ENCODE peak calls at places on chromosomes 13 and 19, in ten cellular contexts. A is transverse colon, S is breast epithelium, C is upper lobe of left lung, M is GM23338, E is Panc1, Q is spleen, V is esophagus muscularis mucosa, W is SK-N-SH, F is GM12891. I is an unnamed sample.

GRCh38 chr13:44972956-44973581 is 16.2 kb downstream of the NUFIP1 start:
- DNase-seq in S (no peak), A (no peak), C (no peak), F (no peak), V (no peak), M (peak), E (no peak), W (peak), Q (no peak), I (no peak)

GRCh38 chr19:7161292-7161691 is 91.8 kb downstream of the ZNF557 start:
- DNase-seq in Q (no peak), F (no peak), V (no peak), S (no peak), A (no peak), C (no peak), W (no peak), E (no peak), M (no peak), I (no peak)

GRCh38 chr13:109426690-109426990 is 359.7 kb downstream of the IRS2 start:
- DNase-seq in M (no peak), F (no peak), V (no peak), Q (no peak), S (no peak), C (no peak), E (no peak), A (no peak), W (no peak), I (no peak)

GRCh38 chr13:31043891-31044657 is 111.6 kb downstream of the TEX26 start:
- DNase-seq in F (peak), W (peak), V (peak), Q (peak), M (peak), S (peak), C (peak), A (peak), E (peak), I (no peak)

GRCh38 chr19:19584356-19584755 is 34.1 kb downstream of the PBX4 start:
- DNase-seq in M (no peak), E (no peak), C (no peak), Q (no peak), W (no peak), F (no peak), S (no peak), A (no peak), V (no peak), I (no peak)

GRCh38 chr19:42469311-42470239 is 26.8 kb upstream of the CXCL17 start:
- DNase-seq in Q (no peak), W (no peak), M (no peak), V (no peak), S (no peak), E (no peak), C (no peak), F (no peak), A (no peak), I (no peak)

GRCh38 chr13:32887617-32888016 is 128.6 kb upstream of the KL start:
- DNase-seq in F (no peak), C (no peak), Q (no peak), A (no peak), E (no peak), S (no peak), V (peak), W (no peak), M (no peak), I (no peak)

GRCh38 chr13:60155978-60156377 is 7.8 kb downstream of the DIAPH3 start:
- DNase-seq in W (no peak), F (no peak), E (no peak), A (no peak), S (no peak), V (no peak), Q (no peak), C (no peak), M (peak), I (no peak)

GRCh38 chr13:95644611-95645052 is at the start of gene DZIP1:
- DNase-seq in V (no peak), Q (peak), W (peak), A (peak), E (peak), S (no peak), C (no peak), M (peak), F (peak), I (no peak)

GRCh38 chr13:39970177-39970846 is 314.9 kb downstream of the COG6 start:
- DNase-seq in C (no peak), A (no peak), W (no peak), E (no peak), Q (no peak), V (no peak), S (no peak), F (no peak), M (no peak), I (no peak)

GRCh38 chr13:46472384-46472783 is 80.6 kb upstream of the LRCH1 start:
- DNase-seq in V (no peak), E (no peak), F (no peak), A (no peak), S (no peak), C (no peak), W (no peak), M (no peak), Q (no peak), I (no peak)

GRCh38 chr13:70960841-70961443 is 852.7 kb upstream of the KLHL1 start:
- DNase-seq in Q (no peak), E (no peak), A (no peak), V (no peak), M (peak), S (no peak), F (no peak), W (peak), C (no peak), I (peak)

GRCh38 chr13:102903659-102904407 is 58.0 kb downstream of the ERCC5 start:
- DNase-seq in C (no peak), S (no peak), V (no peak), A (no peak), E (no peak), Q (no peak), W (peak), F (no peak), M (peak), I (no peak)

GRCh38 chr19:17103177-17103576 is 27.6 kb downstream of the MYO9B start:
- DNase-seq in V (no peak), W (peak), E (no peak), C (no peak), Q (no peak), A (peak), S (no peak), F (no peak), M (peak), I (no peak)

GRCh38 chr19:4722671-4723464 is 774 bp downstream of the DPP9 start:
- DNase-seq in A (no peak), V (no peak), W (no peak), F (peak), S (no peak), Q (no peak), M (no peak), C (no peak), E (no peak), I (no peak)
- TF ChIP-seq POLR2AphosphoS5 in A (no peak), V (no peak), W (no peak), F (no peak), S (no peak), Q (peak), M (no peak), C (no peak), E (no peak), I (no peak)

GRCh38 chr19:43575156-43575950 is at the start of the genes PINLYP and XRCC1:
- DNase-seq in S (peak), C (peak), V (peak), Q (peak), W (peak), E (peak), A (peak), M (peak), F (peak), I (peak)

GRCh38 chr19:43574424-43575155 is 737 bp downstream of the XRCC1 start:
- DNase-seq in E (no peak), F (no peak), Q (no peak), A (no peak), V (no peak), C (no peak), W (no peak), M (no peak), S (no peak), I (no peak)

GRCh38 chr19:43572172-43572588 is 3.1 kb downstream of the XRCC1 start:
- DNase-seq in A (no peak), V (no peak), S (no peak), F (no peak), Q (no peak), E (no peak), W (no peak), C (no peak), M (no peak), I (no peak)

GRCh38 chr19:43564800-43565199 is 10.5 kb downstream of the XRCC1 start:
- DNase-seq in M (no peak), W (no peak), S (no peak), E (no peak), V (no peak), A (no peak), F (no peak), C (no peak), Q (no peak), I (no peak)

DNA sequence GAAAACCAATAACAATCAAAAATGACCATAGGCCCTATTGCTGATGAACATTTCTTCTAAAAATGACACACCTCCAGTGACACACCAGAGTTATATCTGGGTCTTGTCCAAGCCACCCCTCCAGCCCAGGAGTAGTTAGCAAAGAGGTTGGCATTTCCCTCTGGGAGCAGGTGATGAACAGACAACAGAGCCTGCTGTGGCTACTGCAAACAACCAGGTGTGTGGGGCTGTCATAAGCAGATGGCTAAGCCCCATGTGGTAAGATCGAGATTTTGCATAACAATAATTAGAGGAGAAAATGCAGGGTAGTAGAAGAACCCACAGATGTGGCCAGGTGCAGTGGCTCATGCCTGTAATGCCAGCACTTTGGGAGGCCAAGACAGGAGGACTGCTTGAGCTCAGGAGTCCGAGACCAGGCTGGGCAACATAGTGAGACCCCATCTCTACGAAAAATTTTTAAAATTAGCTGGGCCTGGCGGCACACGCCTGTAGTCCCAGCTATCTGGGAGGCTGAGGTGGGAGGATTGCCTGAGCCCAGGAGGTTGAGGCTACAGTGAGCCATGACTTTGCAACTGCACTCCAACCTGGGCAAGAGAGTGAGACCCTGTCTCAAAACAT is 5.0 kb downstream of the XRCC1 start:
- DNase-seq in S (no peak), A (no peak), F (no peak), W (no peak), E (no peak), M (peak), Q (no peak), C (no peak), V (no peak), I (no peak)
- TF ChIP-seq POLR2AphosphoS5 in S (no peak), A (no peak), F (no peak), W (no peak), E (no peak), M (no peak), Q (no peak), C (no peak), V (no peak), I (no peak)

DNA sequence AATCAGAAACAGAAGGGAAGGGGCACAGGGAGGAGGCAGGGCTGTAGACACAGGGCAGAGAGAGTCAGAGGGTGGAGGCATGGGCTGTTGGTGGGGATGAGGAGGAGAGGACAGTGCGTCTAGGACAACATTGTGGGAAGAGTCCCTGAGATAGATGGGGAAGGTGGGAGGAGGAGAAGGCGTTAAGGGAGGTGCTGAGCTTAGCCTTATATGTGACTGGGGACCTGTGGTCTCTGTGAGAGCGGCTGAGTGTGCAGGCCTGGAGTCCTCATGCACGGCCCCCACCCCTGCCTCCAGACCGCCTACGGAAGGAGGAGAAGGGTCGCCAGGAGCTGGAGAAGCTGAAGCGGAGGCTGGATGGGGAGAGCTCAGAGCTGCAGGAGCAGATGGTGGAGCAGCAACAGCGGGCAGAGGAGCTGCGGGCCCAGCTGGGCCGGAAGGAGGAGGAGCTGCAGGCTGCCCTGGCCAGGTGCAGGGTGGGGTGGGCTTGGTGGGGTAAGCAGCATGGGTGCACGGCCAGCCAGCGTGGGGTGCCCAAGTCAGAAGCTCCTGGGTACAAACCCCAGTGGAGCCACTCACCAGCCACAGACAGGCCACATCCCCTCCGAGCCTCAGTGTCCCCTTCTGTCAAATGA is 56.8 kb downstream of the KCNC3 start:
- DNase-seq in W (no peak), F (no peak), M (no peak), A (no peak), S (no peak), V (no peak), Q (no peak), E (no peak), C (no peak), I (no peak)
- TF ChIP-seq POLR2AphosphoS5 in W (no peak), F (no peak), M (no peak), A (no peak), S (no peak), V (no peak), Q (no peak), E (no peak), C (no peak), I (no peak)

GRCh38 chr19:57946316-57946715 is 1.2 kb downstream of the ZNF256 start:
- DNase-seq in Q (no peak), A (no peak), M (no peak), E (no peak), F (no peak), S (no peak), W (no peak), V (no peak), C (no peak), I (no peak)

GRCh38 chr19:57947088-57947418 is 453 bp downstream of the ZNF256 start:
- DNase-seq in V (no peak), S (no peak), C (no peak), A (no peak), F (no peak), E (no peak), M (no peak), W (no peak), Q (no peak), I (no peak)

GRCh38 chr19:57949702-57950101 is 2.2 kb upstream of the ZNF256 start:
- DNase-seq in A (no peak), E (no peak), M (no peak), V (no peak), W (no peak), C (no peak), S (no peak), F (no peak), Q (no peak), I (no peak)

GRCh38 chr19:57949296-57949695 is 1.8 kb upstream of the ZNF256 start:
- DNase-seq in C (no peak), S (no peak), A (no peak), V (no peak), F (no peak), E (no peak), W (no peak), M (no peak), Q (no peak), I (no peak)

DNA sequence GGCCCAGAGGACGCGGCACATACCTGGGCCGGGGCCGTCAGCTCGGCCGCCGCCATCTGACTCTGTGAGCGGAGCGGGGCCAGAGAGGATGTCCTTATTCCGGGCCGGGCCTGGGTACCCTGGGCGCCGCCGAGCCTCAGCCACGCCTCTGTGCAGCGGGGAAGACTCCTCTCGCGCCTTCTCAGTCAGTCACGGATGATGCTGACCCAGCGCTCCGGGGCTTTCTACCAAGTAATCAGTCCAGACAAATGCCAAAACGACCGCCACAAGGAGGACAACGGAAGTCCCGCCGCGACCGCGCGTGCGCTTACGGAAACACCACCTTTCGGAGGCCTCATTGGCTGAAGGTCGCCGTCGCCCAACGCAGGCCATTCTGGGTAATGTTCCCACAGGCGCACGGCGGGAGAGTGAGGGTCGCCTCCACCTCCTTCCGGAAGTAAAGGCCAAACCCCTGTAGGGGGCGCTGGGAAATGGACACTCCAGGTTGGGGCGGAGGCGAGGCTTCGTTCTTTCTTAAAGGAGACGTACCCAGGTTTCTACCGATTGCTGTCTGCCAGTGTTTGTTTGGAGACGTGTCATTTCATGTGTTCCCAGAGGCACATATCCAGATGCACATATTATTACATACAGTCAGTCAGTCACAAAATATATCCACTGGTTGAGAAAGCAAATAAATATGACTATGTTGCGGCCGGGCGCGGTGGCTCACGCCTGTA is at the start of gene ZNF256:
- DNase-seq in E (peak), Q (peak), S (peak), M (peak), A (peak), W (peak), C (peak), F (peak), V (peak), I (peak)
- TF ChIP-seq POLR2AphosphoS5 in E (peak), Q (peak), S (peak), M (peak), A (no peak), W (peak), C (peak), F (peak), V (peak), I (peak)

GRCh38 chr13:67069117-67069767 is 160.9 kb downstream of the PCDH9 start:
- DNase-seq in F (no peak), S (no peak), C (no peak), Q (no peak), V (no peak), E (no peak), M (peak), W (no peak), A (no peak), I (no peak)
- TF ChIP-seq POLR2AphosphoS5 in F (no peak), S (no peak), C (no peak), Q (no peak), V (no peak), E (no peak), M (no peak), W (no peak), A (no peak), I (no peak)

GRCh38 chr13:52454459-52454824 is 836 bp upstream of the CKAP2 start:
- DNase-seq in W (peak), S (no peak), E (no peak), C (peak), Q (peak), M (peak), V (no peak), F (no peak), A (peak), I (no peak)
- TF ChIP-seq POLR2AphosphoS5 in W (no peak), S (no peak), E (no peak), C (no peak), Q (no peak), M (no peak), V (no peak), F (no peak), A (no peak), I (no peak)

GRCh38 chr19:5691205-5691929 is 1.3 kb downstream of the RPL36 start:
- DNase-seq in F (no peak), C (peak), Q (peak), V (no peak), A (peak), M (peak), E (no peak), W (peak), S (peak), I (no peak)
- TF ChIP-seq POLR2AphosphoS5 in F (peak), C (no peak), Q (peak), V (peak), A (no peak), M (peak), E (no peak), W (peak), S (no peak), I (peak)

DNA sequence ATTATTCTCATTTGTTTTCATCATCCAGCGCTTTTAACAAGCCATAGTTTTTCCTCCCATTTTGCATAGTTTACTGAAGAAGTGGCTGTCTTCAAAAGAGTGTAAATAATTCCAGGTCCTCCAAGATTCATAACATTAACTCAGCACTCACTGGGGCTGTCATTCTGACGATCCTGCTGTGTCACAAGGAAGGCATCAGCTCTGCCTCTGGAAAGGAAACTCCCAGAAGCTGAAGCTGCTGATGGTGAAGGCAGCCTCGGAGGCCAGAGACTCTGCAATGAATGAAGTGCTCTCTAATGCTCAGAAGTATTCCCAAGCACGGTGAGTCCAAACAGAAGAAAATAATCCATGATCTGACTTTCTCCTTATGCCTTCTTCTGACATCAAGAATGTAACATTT is 60.0 kb downstream of the FLT1 start:
- DNase-seq in V (no peak), E (no peak), M (no peak), F (no peak), S (no peak), A (no peak), W (no peak), Q (no peak), C (no peak), I (no peak)
- TF ChIP-seq POLR2AphosphoS5 in V (no peak), E (no peak), M (no peak), F (no peak), S (no peak), A (no peak), W (no peak), Q (no peak), C (no peak), I (no peak)